ENCODE peak calls at places on chromosomes 3 and 15, in nine cellular contexts. X is ovary, M is esophagus muscularis mucosa, B is A549, D is transverse colon, L is stomach, W is body of pancreas, A is vagina, S is gastrocnemius medialis. H is an unnamed sample.

GRCh38 chr3:182078929-182079328 is 367.2 kb downstream of the SOX2 start:
- DNase-seq in X (no peak), M (no peak), B (no peak), D (no peak), L (no peak), W (no peak), A (no peak), S (no peak), H (no peak)

GRCh38 chr15:56805466-56806146 is 72.3 kb upstream of the ZNF280D start:
- DNase-seq in X (peak), M (no peak), B (peak), D (no peak), L (no peak), W (no peak), A (no peak), S (peak), H (no peak)

GRCh38 chr3:73625124-73625665 is 454 bp upstream of the PDZRN3 start:
- DNase-seq in X (peak), M (no peak), B (no peak), D (no peak), L (peak), W (peak), A (no peak), S (no peak), H (no peak)

GRCh38 chr3:149388001-149388435 is 10.6 kb upstream of the TM4SF1 start:
- DNase-seq in X (no peak), M (no peak), B (peak), D (no peak), L (no peak), W (no peak), A (no peak), S (no peak), H (no peak)

GRCh38 chr3:184688872-184689271 is 23.0 kb downstream of the MAGEF1 start:
- DNase-seq in X (no peak), M (no peak), B (no peak), D (no peak), L (no peak), W (no peak), A (no peak), S (no peak), H (no peak)

GRCh38 chr15:28725556-28725955 is 13.3 kb upstream of the GOLGA8M start:
- DNase-seq in X (no peak), M (no peak), B (no peak), D (no peak), L (no peak), W (no peak), A (no peak), S (no peak), H (no peak)

GRCh38 chr3:4588410-4588809 is 95.3 kb downstream of the ITPR1 start:
- DNase-seq in X (no peak), M (no peak), B (no peak), D (no peak), L (no peak), W (no peak), A (no peak), S (no peak), H (no peak)

GRCh38 chr3:56536735-56537134 is 20.2 kb upstream of the CCDC66 start:
- DNase-seq in X (no peak), M (no peak), B (no peak), D (no peak), L (no peak), W (no peak), A (no peak), S (no peak), H (no peak)

GRCh38 chr15:63038926-63039673 is 3.4 kb upstream of the TPM1 start:
- DNase-seq in X (no peak), M (no peak), B (no peak), D (no peak), L (no peak), W (no peak), A (no peak), S (no peak), H (no peak)

GRCh38 chr3:128192131-128192530 is 38.9 kb downstream of the EEFSEC start:
- DNase-seq in X (no peak), M (peak), B (no peak), D (no peak), L (no peak), W (no peak), A (no peak), S (no peak), H (no peak)

GRCh38 chr3:111967071-111967470 is 11.8 kb upstream of the ABHD10 start:
- DNase-seq in X (no peak), M (no peak), B (no peak), D (no peak), L (no peak), W (no peak), A (no peak), S (no peak), H (no peak)

GRCh38 chr15:53522878-53523455 is 236.5 kb downstream of the WDR72 start:
- DNase-seq in X (no peak), M (no peak), B (no peak), D (no peak), L (no peak), W (peak), A (no peak), S (no peak), H (no peak)

GRCh38 chr3:170622369-170623159 is 36.7 kb upstream of the SLC7A14 start:
- DNase-seq in X (peak), M (no peak), B (no peak), D (no peak), L (no peak), W (no peak), A (no peak), S (no peak), H (no peak)

GRCh38 chr3:111568355-111568754 is 26.4 kb downstream of the CD96 start:
- DNase-seq in X (no peak), M (no peak), B (no peak), D (no peak), L (no peak), W (no peak), A (no peak), S (no peak), H (no peak)

GRCh38 chr15:82709421-82710207 is at the start of gene AP3B2:
- DNase-seq in X (peak), M (no peak), B (peak), D (peak), L (peak), W (peak), A (no peak), S (peak), H (peak)

GRCh38 chr3:8505621-8506020 is 4.0 kb downstream of the LMCD1 start:
- DNase-seq in X (no peak), M (no peak), B (no peak), D (peak), L (peak), W (peak), A (no peak), S (no peak), H (no peak)

GRCh38 chr3:184129012-184129411 is 6.1 kb upstream of the EIF2B5 start:
- DNase-seq in X (no peak), M (no peak), B (peak), D (no peak), L (peak), W (peak), A (no peak), S (no peak), H (peak)

GRCh38 chr15:43762824-43763223 is 13.9 kb downstream of the ELL3 start:
- DNase-seq in X (no peak), M (no peak), B (no peak), D (no peak), L (no peak), W (no peak), A (no peak), S (no peak), H (no peak)

GRCh38 chr3:46354984-46355383 is 1.1 kb downstream of the CCR2 start:
- DNase-seq in X (no peak), M (no peak), B (no peak), D (no peak), L (no peak), W (no peak), A (no peak), S (no peak), H (no peak)

GRCh38 chr3:197083486-197083885 is 53.9 kb upstream of the MELTF start:
- DNase-seq in X (no peak), M (no peak), B (peak), D (no peak), L (no peak), W (peak), A (no peak), S (peak), H (peak)

GRCh38 chr3:159865042-159865579 is 123.5 kb upstream of the IL12A start:
- DNase-seq in X (no peak), M (no peak), B (peak), D (no peak), L (no peak), W (no peak), A (no peak), S (no peak), H (no peak)

GRCh38 chr3:64550745-64551144 is 137.1 kb downstream of the ADAMTS9 start:
- DNase-seq in X (no peak), M (peak), B (no peak), D (no peak), L (no peak), W (no peak), A (no peak), S (no peak), H (no peak)

GRCh38 chr3:46935168-46935858 is 41.2 kb downstream of the CCDC12 start:
- DNase-seq in X (peak), M (no peak), B (peak), D (peak), L (peak), W (peak), A (no peak), S (peak), H (peak)

GRCh38 chr15:54579855-54580254 is 601.6 kb downstream of the UNC13C start:
- DNase-seq in X (no peak), M (no peak), B (no peak), D (no peak), L (no peak), W (no peak), A (no peak), S (no peak), H (no peak)

GRCh38 chr3:65714138-65714537 is 324.6 kb downstream of the MAGI1 start:
- DNase-seq in X (peak), M (no peak), B (peak), D (no peak), L (no peak), W (peak), A (no peak), S (no peak), H (no peak)

GRCh38 chr3:98977520-98977919 is 76.0 kb upstream of the DCBLD2 start:
- DNase-seq in X (no peak), M (no peak), B (peak), D (no peak), L (no peak), W (no peak), A (no peak), S (no peak), H (no peak)

GRCh38 chr15:40878785-40879184 is 4.8 kb upstream of the RHOV start:
- DNase-seq in X (no peak), M (no peak), B (no peak), D (no peak), L (no peak), W (no peak), A (no peak), S (no peak), H (peak)

GRCh38 chr3:55828712-55829111 is 341.6 kb upstream of the WNT5A start:
- DNase-seq in X (no peak), M (peak), B (no peak), D (no peak), L (no peak), W (no peak), A (no peak), S (no peak), H (no peak)

GRCh38 chr3:197956070-197956469 is 3.9 kb upstream of the LMLN start:
- DNase-seq in X (no peak), M (no peak), B (no peak), D (no peak), L (no peak), W (no peak), A (no peak), S (no peak), H (no peak)

GRCh38 chr3:58824285-58824684 is 157.7 kb upstream of the FAM3D start:
- DNase-seq in X (no peak), M (no peak), B (peak), D (peak), L (peak), W (peak), A (no peak), S (no peak), H (peak)

GRCh38 chr15:63972801-63973200 is 73.5 kb downstream of the DAPK2 start:
- DNase-seq in X (no peak), M (no peak), B (no peak), D (no peak), L (no peak), W (no peak), A (no peak), S (no peak), H (no peak)

GRCh38 chr3:192819001-192819569 is 91.7 kb upstream of the FGF12 start:
- DNase-seq in X (no peak), M (no peak), B (peak), D (no peak), L (no peak), W (no peak), A (no peak), S (no peak), H (no peak)

GRCh38 chr3:189941679-189942078 is 179.0 kb downstream of the P3H2 start:
- DNase-seq in X (no peak), M (no peak), B (peak), D (no peak), L (peak), W (peak), A (no peak), S (no peak), H (no peak)

DNA sequence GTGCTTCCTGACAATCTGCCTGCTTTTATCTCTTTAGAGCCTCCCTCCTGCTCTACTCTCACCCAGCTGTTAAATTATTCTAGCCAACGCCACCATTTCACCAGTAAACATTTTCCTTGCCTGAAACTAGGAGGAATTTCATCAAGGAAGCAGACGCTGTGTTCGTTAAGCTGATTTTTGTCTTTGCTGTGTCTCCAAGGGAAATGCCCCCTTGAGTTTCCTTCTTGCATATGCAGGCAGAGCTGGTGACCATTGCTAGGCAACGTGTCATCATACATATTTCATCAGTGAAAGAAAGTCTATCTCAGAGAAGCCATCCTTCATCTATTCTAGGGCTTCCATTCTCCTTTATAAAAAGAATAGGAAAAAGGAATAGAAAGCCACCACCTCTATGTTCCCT is 87.0 kb upstream of the ST8SIA2 start:
- DNase-seq in X (no peak), M (no peak), B (peak), D (no peak), L (no peak), W (no peak), A (peak), S (no peak), H (peak)
- TF ChIP-seq CTCF in X (no peak), M (no peak), B (no peak), D (no peak), L (no peak), W (no peak), A (no peak), S (no peak), H (peak)

GRCh38 chr15:50764331-50765201 is 940 bp downstream of the SPPL2A start:
- DNase-seq in X (no peak), M (no peak), B (no peak), D (no peak), L (no peak), W (no peak), A (no peak), S (no peak), H (peak)

GRCh38 chr15:50767332-50767861 is 1.9 kb upstream of the SPPL2A start:
- DNase-seq in X (no peak), M (no peak), B (peak), D (no peak), L (no peak), W (peak), A (no peak), S (peak), H (no peak)

DNA sequence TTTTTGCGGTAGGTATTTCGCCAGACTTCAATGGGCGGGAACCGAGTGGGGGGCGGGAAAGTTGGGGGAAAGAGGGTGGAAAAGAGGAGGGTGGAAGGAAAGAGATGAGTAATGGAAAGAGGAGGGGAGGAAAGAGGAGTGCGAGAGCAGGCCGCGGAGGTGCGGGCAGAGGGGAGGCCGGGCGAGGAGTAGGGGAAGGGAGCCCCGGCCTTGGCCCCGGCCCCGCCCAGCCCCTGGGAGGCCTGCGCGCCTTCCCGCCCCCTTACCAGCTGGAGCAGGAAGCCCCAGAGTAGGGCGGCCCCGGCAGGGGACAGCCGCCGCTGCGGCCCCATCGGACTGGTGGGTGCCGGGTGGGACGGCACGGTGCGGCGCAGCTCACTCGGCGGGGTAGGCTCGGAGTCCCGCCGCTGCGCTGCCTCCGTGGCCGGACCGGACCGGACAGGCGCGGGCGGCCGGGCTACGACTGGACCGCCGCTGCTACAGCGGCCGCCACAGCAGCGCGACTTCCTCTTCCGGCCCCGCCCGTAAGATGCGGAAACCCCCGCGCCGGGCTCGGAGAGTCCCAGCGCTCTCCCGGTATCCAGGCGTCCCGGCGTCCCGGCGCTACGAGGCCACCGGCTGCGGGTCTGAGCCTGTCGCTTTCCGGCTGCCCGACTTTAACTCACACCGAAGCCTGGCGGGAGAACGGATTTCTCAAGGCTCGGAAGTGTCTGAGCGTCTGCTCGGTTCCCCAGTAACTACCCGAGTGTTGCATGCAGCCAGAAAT is at the start of gene SPPL2A:
- DNase-seq in X (peak), M (peak), B (peak), D (peak), L (peak), W (peak), A (peak), S (peak), H (peak)
- TF ChIP-seq POLR2A in X (peak), M (peak), B (peak), D (peak), L (no peak), W (peak), A (peak), S (peak), H (peak)

GRCh38 chr3:195153121-195153520 is 117.8 kb downstream of the XXYLT1 start:
- DNase-seq in X (no peak), M (no peak), B (no peak), D (no peak), L (no peak), W (no peak), A (no peak), S (no peak), H (peak)

GRCh38 chr3:195153653-195154052 is 117.3 kb downstream of the XXYLT1 start:
- DNase-seq in X (no peak), M (no peak), B (no peak), D (no peak), L (no peak), W (no peak), A (no peak), S (no peak), H (no peak)

GRCh38 chr3:195154793-195155535 is 116.0 kb downstream of the XXYLT1 start:
- DNase-seq in X (peak), M (peak), B (no peak), D (peak), L (peak), W (peak), A (no peak), S (peak), H (peak)

GRCh38 chr3:195155842-195156241 is 115.1 kb downstream of the XXYLT1 start:
- DNase-seq in X (no peak), M (no peak), B (no peak), D (no peak), L (no peak), W (no peak), A (no peak), S (no peak), H (no peak)

DNA sequence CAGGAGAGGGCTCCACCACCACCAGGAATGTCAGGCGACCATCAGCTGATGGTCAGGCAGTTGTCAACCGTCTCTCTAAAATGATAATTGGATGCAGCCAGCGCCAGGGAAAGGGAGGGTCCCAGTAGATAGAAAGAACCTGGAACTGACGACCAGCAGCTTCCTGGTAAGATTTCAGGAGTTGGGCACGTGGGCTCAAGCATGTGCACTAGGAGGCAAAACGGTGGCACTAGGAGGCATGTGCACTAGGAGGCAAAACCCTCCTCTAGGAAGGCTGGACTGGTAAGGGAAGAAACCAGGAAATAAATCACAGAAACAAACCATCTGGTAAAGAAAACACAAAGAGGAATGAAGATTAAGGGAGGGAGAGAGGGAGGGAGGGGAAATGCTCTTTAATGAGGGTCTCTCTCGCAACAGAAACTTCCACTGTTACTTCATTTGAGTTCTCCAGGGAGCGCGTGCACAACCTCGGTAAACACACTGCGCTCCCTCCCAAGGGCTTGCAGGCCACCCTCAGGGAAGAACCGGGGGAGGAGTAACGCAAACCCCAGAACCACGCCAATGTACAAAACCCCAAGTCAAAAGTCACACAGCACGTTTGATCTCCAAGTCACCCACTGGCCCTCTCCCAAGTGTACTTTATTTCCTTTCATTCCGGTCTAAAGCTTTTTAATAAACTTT is 116.7 kb downstream of the XXYLT1 start:
- DNase-seq in X (peak), M (no peak), B (no peak), D (no peak), L (no peak), W (no peak), A (no peak), S (no peak), H (peak)
- H3K4me3 ChIP-seq in X (no peak), M (no peak), B (no peak), D (no peak), L (no peak), W (no peak), A (no peak), S (no peak), H (peak)

GRCh38 chr15:67641453-67641852 is 99.0 kb downstream of the MAP2K5 start:
- DNase-seq in X (no peak), M (no peak), B (no peak), D (no peak), L (no peak), W (no peak), A (no peak), S (no peak), H (no peak)
- TF ChIP-seq CTCF in X (no peak), M (peak), B (no peak), D (no peak), L (no peak), W (no peak), A (no peak), S (no peak), H (no peak)

GRCh38 chr3:129433565-129433964 is 5.1 kb upstream of the EFCAB12 start:
- DNase-seq in X (no peak), M (no peak), B (no peak), D (no peak), L (no peak), W (no peak), A (no peak), S (no peak), H (no peak)
- TF ChIP-seq POLR2A in X (no peak), M (no peak), B (no peak), D (no peak), L (no peak), W (no peak), A (no peak), S (no peak), H (no peak)

GRCh38 chr3:120052685-120053084 is 41.6 kb downstream of the GSK3B start:
- DNase-seq in X (no peak), M (no peak), B (no peak), D (no peak), L (no peak), W (no peak), A (no peak), S (no peak), H (no peak)
- H3K4me3 ChIP-seq in X (no peak), M (no peak), B (no peak), D (no peak), L (no peak), W (no peak), A (no peak), S (no peak), H (no peak)

GRCh38 chr3:186002884-186003472 is 65.2 kb upstream of the TRA2B start:
- DNase-seq in X (no peak), M (no peak), B (peak), D (no peak), L (no peak), W (peak), A (no peak), S (no peak), H (peak)
- TF ChIP-seq CTCF in X (no peak), M (no peak), B (peak), D (no peak), L (no peak), W (peak), A (no peak), S (no peak), H (peak)